ENCODE peak calls at places on chromosomes 13 and 19, in five cellular contexts. One of them, this sample, is unnamed.

GRCh38 chr19:41793414-41793727 is 3.0 kb upstream of the CEACAM3 start:
- DNase-seq in mesenchymal stem cell: no peak
- DNase-seq in neuronal stem cell: no peak
- DNase-seq in IMR-90: no peak
- DNase-seq in H1: no peak
- DNase-seq in this sample: no peak

GRCh38 chr13:85241045-85241444 is 558.2 kb downstream of the SLITRK6 start:
- DNase-seq in neuronal stem cell: no peak
- DNase-seq in mesenchymal stem cell: peak
- DNase-seq in H1: no peak
- DNase-seq in IMR-90: peak
- DNase-seq in this sample: no peak

GRCh38 chr13:64083811-64084210 is 2668.2 kb upstream of the PCDH20 start:
- DNase-seq in mesenchymal stem cell: no peak
- DNase-seq in H1: no peak
- DNase-seq in neuronal stem cell: no peak
- DNase-seq in IMR-90: no peak
- DNase-seq in this sample: no peak

GRCh38 chr13:44311011-44311481 is 62.6 kb upstream of the SERP2 start:
- DNase-seq in mesenchymal stem cell: no peak
- DNase-seq in neuronal stem cell: no peak
- DNase-seq in IMR-90: peak
- DNase-seq in H1: no peak
- DNase-seq in this sample: no peak

GRCh38 chr13:80340643-80341097 is 256 bp downstream of the SPRY2 start:
- DNase-seq in neuronal stem cell: no peak
- DNase-seq in mesenchymal stem cell: peak
- DNase-seq in IMR-90: peak
- DNase-seq in H1: no peak
- DNase-seq in this sample: no peak

GRCh38 chr19:12872941-12873890 is 8.0 kb downstream of the DNASE2 start:
- DNase-seq in H1: no peak
- DNase-seq in IMR-90: peak
- DNase-seq in mesenchymal stem cell: peak
- DNase-seq in neuronal stem cell: no peak
- DNase-seq in this sample: peak

GRCh38 chr13:99997702-99998219 is 16.2 kb downstream of the ZIC2 start:
- DNase-seq in IMR-90: no peak
- DNase-seq in mesenchymal stem cell: no peak
- DNase-seq in H1: no peak
- DNase-seq in neuronal stem cell: no peak
- DNase-seq in this sample: no peak

GRCh38 chr13:99974296-99974938 is 2.9 kb upstream of the ZIC5 start:
- DNase-seq in neuronal stem cell: no peak
- DNase-seq in H1: no peak
- DNase-seq in mesenchymal stem cell: no peak
- DNase-seq in IMR-90: no peak
- DNase-seq in this sample: no peak

GRCh38 chr13:109426690-109426990 is 359.7 kb downstream of the IRS2 start:
- DNase-seq in mesenchymal stem cell: no peak
- DNase-seq in IMR-90: no peak
- DNase-seq in neuronal stem cell: no peak
- DNase-seq in H1: no peak
- DNase-seq in this sample: no peak

GRCh38 chr19:43589277-43589676 is 6.7 kb downstream of the IRGQ start:
- DNase-seq in mesenchymal stem cell: no peak
- DNase-seq in neuronal stem cell: no peak
- DNase-seq in H1: no peak
- DNase-seq in IMR-90: no peak
- DNase-seq in this sample: no peak

GRCh38 chr13:100608906-100609305 is 20.3 kb upstream of the GGACT start:
- DNase-seq in IMR-90: no peak
- DNase-seq in H1: no peak
- DNase-seq in neuronal stem cell: no peak
- DNase-seq in mesenchymal stem cell: no peak
- DNase-seq in this sample: no peak

GRCh38 chr13:73702419-73703071 is 431.7 kb downstream of the KLF12 start:
- DNase-seq in neuronal stem cell: no peak
- DNase-seq in H1: no peak
- DNase-seq in mesenchymal stem cell: no peak
- DNase-seq in IMR-90: no peak
- DNase-seq in this sample: peak

GRCh38 chr19:46609511-46610412 is 8.6 kb downstream of the CALM3 start:
- DNase-seq in H1: no peak
- DNase-seq in IMR-90: no peak
- DNase-seq in mesenchymal stem cell: no peak
- DNase-seq in neuronal stem cell: no peak
- DNase-seq in this sample: no peak

GRCh38 chr19:49347835-49348234 is 12.6 kb downstream of the CD37 start:
- DNase-seq in H1: no peak
- DNase-seq in mesenchymal stem cell: peak
- DNase-seq in neuronal stem cell: no peak
- DNase-seq in IMR-90: peak
- DNase-seq in this sample: peak

GRCh38 chr19:7704280-7705060 is 2.5 kb upstream of the FCER2 start:
- DNase-seq in H1: no peak
- DNase-seq in mesenchymal stem cell: no peak
- DNase-seq in IMR-90: no peak
- DNase-seq in neuronal stem cell: no peak
- DNase-seq in this sample: no peak

GRCh38 chr19:29817316-29817715 is 5.5 kb downstream of the CCNE1 start:
- DNase-seq in neuronal stem cell: no peak
- DNase-seq in IMR-90: no peak
- DNase-seq in mesenchymal stem cell: no peak
- DNase-seq in H1: no peak
- DNase-seq in this sample: no peak

GRCh38 chr13:42798118-42798517 is 16.7 kb downstream of the FAM216B start:
- DNase-seq in neuronal stem cell: no peak
- DNase-seq in mesenchymal stem cell: no peak
- DNase-seq in H1: no peak
- DNase-seq in IMR-90: no peak
- DNase-seq in this sample: no peak

GRCh38 chr13:32316476-32316875 is 1.2 kb downstream of the BRCA2 start:
- DNase-seq in IMR-90: no peak
- DNase-seq in H1: no peak
- DNase-seq in mesenchymal stem cell: peak
- DNase-seq in neuronal stem cell: no peak
- DNase-seq in this sample: no peak

GRCh38 chr19:863305-863620 is 3.8 kb downstream of the CFD start:
- DNase-seq in IMR-90: no peak
- DNase-seq in mesenchymal stem cell: no peak
- DNase-seq in H1: no peak
- DNase-seq in neuronal stem cell: no peak
- DNase-seq in this sample: no peak
- H3K4me3 ChIP-seq in IMR-90: no peak
- H3K4me3 ChIP-seq in mesenchymal stem cell: no peak
- H3K4me3 ChIP-seq in H1: no peak
- H3K4me3 ChIP-seq in neuronal stem cell: no peak
- H3K4me3 ChIP-seq in this sample: no peak

GRCh38 chr19:16529466-16530144 is 12.6 kb downstream of the CHERP start:
- DNase-seq in IMR-90: no peak
- DNase-seq in neuronal stem cell: no peak
- DNase-seq in H1: no peak
- DNase-seq in mesenchymal stem cell: no peak
- DNase-seq in this sample: no peak

GRCh38 chr19:16527334-16527935 is 14.8 kb downstream of the CHERP start:
- DNase-seq in mesenchymal stem cell: no peak
- DNase-seq in IMR-90: no peak
- DNase-seq in H1: no peak
- DNase-seq in neuronal stem cell: no peak
- DNase-seq in this sample: no peak

GRCh38 chr19:16530540-16531379 is 11.5 kb downstream of the CHERP start:
- DNase-seq in H1: no peak
- DNase-seq in neuronal stem cell: no peak
- DNase-seq in mesenchymal stem cell: no peak
- DNase-seq in IMR-90: no peak
- DNase-seq in this sample: no peak

GRCh38 chr19:16525751-16526481 is 16.3 kb downstream of the CHERP start:
- DNase-seq in H1: no peak
- DNase-seq in mesenchymal stem cell: no peak
- DNase-seq in neuronal stem cell: no peak
- DNase-seq in IMR-90: no peak
- DNase-seq in this sample: no peak

GRCh38 chr19:16527971-16528521 is 14.2 kb downstream of the CHERP start:
- DNase-seq in mesenchymal stem cell: peak
- DNase-seq in neuronal stem cell: no peak
- DNase-seq in IMR-90: no peak
- DNase-seq in H1: no peak
- DNase-seq in this sample: peak
- H2BK15ac ChIP-seq in mesenchymal stem cell: no peak
- H2BK15ac ChIP-seq in neuronal stem cell: no peak
- H2BK15ac ChIP-seq in IMR-90: no peak
- H2BK15ac ChIP-seq in H1: no peak
- H2BK15ac ChIP-seq in this sample: no peak

DNA sequence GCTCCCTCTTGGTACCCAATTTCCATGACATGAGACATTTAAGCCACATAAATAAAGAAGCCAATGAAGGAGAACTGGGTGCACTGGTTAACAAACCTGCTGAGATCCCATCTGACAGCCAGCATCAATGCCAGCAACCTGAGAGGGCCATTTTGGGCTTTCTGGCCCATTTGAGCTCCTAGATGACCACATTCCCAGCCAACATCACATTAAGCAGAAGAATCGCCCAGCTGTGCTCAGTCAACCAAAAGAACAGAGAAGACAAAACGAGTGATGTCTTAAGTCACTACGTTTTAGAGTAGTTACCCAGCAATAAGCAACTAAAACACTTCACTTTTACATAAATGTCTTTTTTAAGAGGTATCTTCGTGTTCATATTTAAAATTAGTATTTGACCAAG is 21.9 kb downstream of the LCP1 start:
- DNase-seq in neuronal stem cell: no peak
- DNase-seq in IMR-90: no peak
- DNase-seq in mesenchymal stem cell: no peak
- DNase-seq in H1: no peak
- DNase-seq in this sample: no peak
- H2AK5ac ChIP-seq in neuronal stem cell: no peak
- H2AK5ac ChIP-seq in IMR-90: no peak
- H2AK5ac ChIP-seq in mesenchymal stem cell: no peak
- H2AK5ac ChIP-seq in H1: no peak
- H2AK5ac ChIP-seq in this sample: no peak

GRCh38 chr19:10625762-10626138 is 397 bp downstream of the SLC44A2 start:
- DNase-seq in neuronal stem cell: no peak
- DNase-seq in mesenchymal stem cell: no peak
- DNase-seq in IMR-90: no peak
- DNase-seq in H1: no peak
- DNase-seq in this sample: peak

GRCh38 chr19:10621966-10622365 is 3.4 kb upstream of the SLC44A2 start:
- DNase-seq in H1: no peak
- DNase-seq in mesenchymal stem cell: no peak
- DNase-seq in neuronal stem cell: no peak
- DNase-seq in IMR-90: no peak
- DNase-seq in this sample: no peak

GRCh38 chr19:10620786-10621185 is 4.6 kb upstream of the SLC44A2 start:
- DNase-seq in mesenchymal stem cell: no peak
- DNase-seq in H1: no peak
- DNase-seq in neuronal stem cell: no peak
- DNase-seq in IMR-90: no peak
- DNase-seq in this sample: no peak

GRCh38 chr19:10625003-10625761 is at the start of gene SLC44A2:
- DNase-seq in mesenchymal stem cell: peak
- DNase-seq in IMR-90: peak
- DNase-seq in neuronal stem cell: peak
- DNase-seq in H1: no peak
- DNase-seq in this sample: peak

GRCh38 chr19:10624585-10624984 is 768 bp upstream of the SLC44A2 start:
- DNase-seq in mesenchymal stem cell: no peak
- DNase-seq in H1: no peak
- DNase-seq in IMR-90: no peak
- DNase-seq in neuronal stem cell: no peak
- DNase-seq in this sample: no peak
- H3K4me3 ChIP-seq in mesenchymal stem cell: no peak
- H3K4me3 ChIP-seq in H1: no peak
- H3K4me3 ChIP-seq in IMR-90: no peak
- H3K4me3 ChIP-seq in neuronal stem cell: no peak
- H3K4me3 ChIP-seq in this sample: no peak

GRCh38 chr19:1848399-1849131 is at the start of gene REXO1:
- DNase-seq in H1: peak
- DNase-seq in mesenchymal stem cell: peak
- DNase-seq in IMR-90: peak
- DNase-seq in neuronal stem cell: peak
- DNase-seq in this sample: peak
- H2BK15ac ChIP-seq in H1: no peak
- H2BK15ac ChIP-seq in mesenchymal stem cell: peak
- H2BK15ac ChIP-seq in IMR-90: peak
- H2BK15ac ChIP-seq in neuronal stem cell: no peak
- H2BK15ac ChIP-seq in this sample: no peak

GRCh38 chr19:40609561-40610395 is 8.6 kb downstream of the LTBP4 start:
- DNase-seq in H1: no peak
- DNase-seq in IMR-90: no peak
- DNase-seq in mesenchymal stem cell: peak
- DNase-seq in neuronal stem cell: peak
- DNase-seq in this sample: peak
- H2AK5ac ChIP-seq in H1: no peak
- H2AK5ac ChIP-seq in IMR-90: no peak
- H2AK5ac ChIP-seq in mesenchymal stem cell: no peak
- H2AK5ac ChIP-seq in neuronal stem cell: peak
- H2AK5ac ChIP-seq in this sample: no peak

DNA sequence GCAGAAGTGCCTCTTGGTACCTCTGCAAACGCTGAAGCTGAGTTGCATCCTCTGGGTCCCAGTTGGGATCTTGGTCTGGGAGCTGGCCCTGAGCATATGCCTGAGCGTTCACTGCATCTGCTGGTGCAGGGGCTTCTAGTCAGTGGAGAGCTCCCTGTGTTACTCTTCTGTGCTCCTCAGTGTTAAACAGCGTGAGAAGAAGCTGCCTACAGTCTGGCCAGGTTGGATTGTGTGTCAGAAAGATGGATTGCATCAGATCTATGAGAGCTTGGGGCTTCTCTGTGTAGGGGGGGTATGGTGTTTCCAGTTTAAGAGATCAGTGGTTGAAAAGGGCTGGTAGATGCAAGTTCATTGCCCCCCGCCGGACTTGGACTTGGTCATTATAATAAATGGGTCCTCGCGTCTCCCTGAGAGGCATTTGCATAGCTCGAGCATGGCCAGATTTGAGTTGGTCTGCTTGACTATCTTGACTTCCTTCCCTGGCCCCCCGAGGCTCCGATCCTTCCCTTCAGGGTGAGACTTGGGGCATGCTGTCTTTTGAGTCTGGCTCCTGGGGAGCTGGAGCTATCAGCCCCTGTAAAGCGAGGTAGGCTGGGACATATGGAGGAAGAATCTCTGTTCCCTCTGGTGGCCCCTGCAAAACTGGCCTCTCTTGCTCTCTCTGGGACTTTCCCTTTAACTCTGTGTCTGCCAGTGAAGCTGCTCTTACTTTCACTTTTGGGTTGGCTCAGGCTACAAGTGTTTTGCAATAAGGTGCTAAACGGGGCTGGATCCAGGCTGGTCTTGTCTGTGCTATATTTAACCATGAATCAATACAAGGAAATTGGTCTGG is 52.9 kb downstream of the OR10H4 start:
- DNase-seq in mesenchymal stem cell: peak
- DNase-seq in IMR-90: peak
- DNase-seq in H1: no peak
- DNase-seq in neuronal stem cell: no peak
- DNase-seq in this sample: no peak
- H3K4me3 ChIP-seq in mesenchymal stem cell: no peak
- H3K4me3 ChIP-seq in IMR-90: peak
- H3K4me3 ChIP-seq in H1: no peak
- H3K4me3 ChIP-seq in neuronal stem cell: no peak
- H3K4me3 ChIP-seq in this sample: no peak